ENCODE peak calls at places on chromosome 16, in five cellular contexts. Z is GM04504; Y is stomach; T is NCI-H1048; M is activated naive CD8-positive, alpha-beta T cell treated with anti-CD3 and anti-CD28 coated beads for 36 hours. N is an unnamed sample.
A peak's percentile ranks its signal among the peaks of the same experiment; 100 is the strongest.

GRCh38 chr16:73298562-73298961 is 250.6 kb upstream of the ZFHX3 start:
- DNase-seq in Z (no peak), Y (no peak), T (no peak), M (no peak), N (no peak)

GRCh38 chr16:65905326-65905725 is 461.2 kb upstream of the CDH5 start:
- DNase-seq in Z (no peak), Y (no peak), T (no peak), M (no peak), N (no peak)

GRCh38 chr16:31110106-31111034 is 2.2 kb downstream of the BCKDK start:
- DNase-seq in Z (no peak), Y (no peak), T (no peak), M (no peak), N (no peak)

GRCh38 chr16:49833796-49834195 is 22.1 kb downstream of the ZNF423 start:
- DNase-seq in Z (no peak), Y (no peak), T (no peak), M (no peak), N (no peak)

GRCh38 chr16:29025218-29025617 is 40.4 kb downstream of the LAT start:
- DNase-seq in Z (no peak), Y (no peak), T (no peak), M (peak; percentile 25), N (no peak)

GRCh38 chr16:23803591-23804123 is 32.1 kb upstream of the PRKCB start:
- DNase-seq in Z (peak; percentile 2), Y (peak; percentile 47), T (no peak), M (peak; percentile 75), N (peak; percentile 82)

GRCh38 chr16:19555938-19556778 is 655 bp downstream of the VPS35L start:
- DNase-seq in Z (no peak), Y (no peak), T (no peak), M (peak; percentile 33), N (peak; percentile 11)

GRCh38 chr16:88826070-88826840 is 14.5 kb upstream of the APRT start:
- DNase-seq in Z (no peak), Y (peak; percentile 41), T (no peak), M (no peak), N (peak; percentile 73)

GRCh38 chr16:54077412-54077821 is 209.2 kb downstream of the IRX3 start:
- DNase-seq in Z (no peak), Y (no peak), T (no peak), M (no peak), N (no peak)

GRCh38 chr16:57624806-57625500 is 3.5 kb upstream of the ADGRG1 start:
- DNase-seq in Z (no peak), Y (no peak), T (no peak), M (no peak), N (no peak)

GRCh38 chr16:46713634-46714033 is 24.2 kb downstream of the ORC6 start:
- DNase-seq in Z (no peak), Y (no peak), T (no peak), M (no peak), N (no peak)

GRCh38 chr16:68116256-68116853 is 31.2 kb downstream of the NFATC3 start:
- DNase-seq in Z (no peak), Y (no peak), T (no peak), M (no peak), N (no peak)

GRCh38 chr16:2987854-2988253 is 7.6 kb upstream of the PKMYT1 start:
- DNase-seq in Z (no peak), Y (no peak), T (no peak), M (no peak), N (no peak)

GRCh38 chr16:1054660-1055556 is 17.6 kb upstream of the SSTR5 start:
- DNase-seq in Z (no peak), Y (peak; percentile 68), T (no peak), M (peak; percentile 39), N (peak; percentile 51)

GRCh38 chr16:56532714-56533113 is 12.9 kb upstream of the BBS2 start:
- DNase-seq in Z (no peak), Y (no peak), T (no peak), M (no peak), N (no peak)

GRCh38 chr16:15897834-15898254 is 9.4 kb upstream of the CEP20 start:
- DNase-seq in Z (peak; percentile 35), Y (no peak), T (no peak), M (peak; percentile 32), N (no peak)

GRCh38 chr16:30775381-30776099 is 11.5 kb downstream of the ZNF629 start:
- DNase-seq in Z (peak; percentile 57), Y (peak; percentile 77), T (peak; percentile 29), M (peak; percentile 73), N (peak; percentile 83)

GRCh38 chr16:89200124-89200849 is at the start of gene SLC22A31:
- DNase-seq in Z (no peak), Y (no peak), T (no peak), M (no peak), N (no peak)

GRCh38 chr16:81170824-81171223 is 67.7 kb upstream of the BCO1 start:
- DNase-seq in Z (no peak), Y (no peak), T (no peak), M (no peak), N (no peak)

GRCh38 chr16:842061-842476 is 41.5 kb upstream of the GNG13 start:
- DNase-seq in Z (no peak), Y (no peak), T (no peak), M (no peak), N (no peak)

N was measured in transverse colon.